ENCODE peak calls at places on chromosomes 5 and 9, in six cellular contexts. W is HT1080, P is SK-N-MC, U is thyroid gland, K is hypothalamus, O is RKO. L is an unnamed sample.

GRCh38 chr9:126618590-126619335 is 5.0 kb downstream of the LMX1B start:
- DNase-seq in K (no peak), U (no peak), O (no peak), W (no peak), P (no peak), L (no peak)

GRCh38 chr5:172782169-172783039 is 11.4 kb upstream of the DUSP1 start:
- DNase-seq in K (no peak), U (no peak), O (no peak), P (no peak), W (peak), L (no peak)

GRCh38 chr9:14351206-14351605 is 37.3 kb upstream of the NFIB start:
- DNase-seq in U (no peak), P (no peak), K (peak), W (no peak), O (no peak), L (no peak)

GRCh38 chr9:88889386-88889785 is 101.9 kb upstream of the S1PR3 start:
- DNase-seq in W (no peak), K (no peak), P (no peak), U (no peak), O (no peak), L (no peak)

GRCh38 chr5:73160239-73160671 is 12.7 kb upstream of the TMEM174 start:
- DNase-seq in W (peak), P (no peak), K (no peak), U (no peak), O (no peak), L (no peak)

GRCh38 chr5:59621477-59621876 is 272.0 kb downstream of the PDE4D start:
- DNase-seq in W (no peak), O (no peak), U (no peak), K (no peak), P (no peak), L (no peak)

GRCh38 chr5:95390812-95391492 is at the start of gene FAM81B:
- DNase-seq in K (no peak), U (no peak), P (no peak), O (no peak), W (peak), L (no peak)

GRCh38 chr5:180130291-180130869 is 58.8 kb upstream of the RNF130 start:
- DNase-seq in W (no peak), P (no peak), K (no peak), O (no peak), U (no peak), L (no peak)

GRCh38 chr9:136799079-136799853 is 3.1 kb downstream of the CCDC183 start:
- DNase-seq in P (no peak), O (no peak), U (peak), W (no peak), K (no peak), L (peak)

GRCh38 chr5:62934319-62934718 is 355.7 kb downstream of the LRRC70 start:
- DNase-seq in O (no peak), P (no peak), U (no peak), W (no peak), K (no peak), L (no peak)

GRCh38 chr5:64822329-64822728 is 53.6 kb downstream of the CWC27 start:
- DNase-seq in P (no peak), O (no peak), K (no peak), U (no peak), W (no peak), L (no peak)

GRCh38 chr9:91937031-91937430 is 13.0 kb downstream of the ROR2 start:
- DNase-seq in W (no peak), U (no peak), K (no peak), P (no peak), O (no peak), L (no peak)

GRCh38 chr5:58087905-58088304 is 372.0 kb downstream of the PLK2 start:
- DNase-seq in O (no peak), U (no peak), K (no peak), P (no peak), W (no peak), L (no peak)

GRCh38 chr9:6811436-6811835 is 53.7 kb downstream of the KDM4C start:
- DNase-seq in W (no peak), O (no peak), P (peak), K (no peak), U (no peak), L (no peak)

GRCh38 chr9:113463418-113464285 is at the start of gene RGS3:
- DNase-seq in W (no peak), K (no peak), P (no peak), O (no peak), U (peak), L (peak)

GRCh38 chr9:88018101-88018500 is 43.8 kb upstream of the CDK20 start:
- DNase-seq in W (no peak), O (no peak), U (no peak), K (no peak), P (no peak), L (no peak)

GRCh38 chr9:133699546-133699945 is 38.6 kb downstream of the SARDH start:
- DNase-seq in P (no peak), K (no peak), U (no peak), O (no peak), W (no peak), L (no peak)

GRCh38 chr5:15502208-15502607 is 2.2 kb downstream of the FBXL7 start:
- DNase-seq in K (no peak), O (no peak), U (no peak), W (no peak), P (no peak), L (no peak)

GRCh38 chr5:132499440-132500243 is 9.1 kb upstream of the IRF1 start:
- DNase-seq in W (no peak), U (no peak), K (no peak), O (no peak), P (no peak), L (peak)

GRCh38 chr5:135131801-135132675 is 98.0 kb upstream of the PITX1 start:
- DNase-seq in U (peak), K (no peak), W (no peak), P (no peak), O (no peak), L (no peak)

GRCh38 chr5:98314262-98314661 is 459.2 kb upstream of the RGMB start:
- DNase-seq in O (peak), U (no peak), K (no peak), W (peak), P (no peak), L (no peak)

GRCh38 chr5:24535646-24536045 is 109.1 kb downstream of the CDH10 start:
- DNase-seq in W (no peak), O (peak), U (no peak), P (no peak), K (no peak), L (no peak)

L was measured in prostate gland.